ENCODE peak calls at places on chromosomes 16 and 17, in seven cellular contexts. One of them, this sample, is unnamed.
A peak's percentile ranks its signal among the peaks of the same experiment; 100 is the strongest.

GRCh38 chr17:57834146-57834741 is 15.6 kb downstream of the MRPS23 start:
- DNase-seq in T-cell: no peak
- DNase-seq in stimulated activated CD4-positive, alpha-beta T cell treated with anti-CD3 and anti-CD28 coated beads, Interleukin-1b, Interleukin-23, amount 100 ng/mL, for 24 hours: no peak
- DNase-seq in EL: no peak
- DNase-seq in NCI-H2029: peak; percentile 12
- DNase-seq in BE2C: peak; percentile 32
- DNase-seq in T follicular helper cell: no peak
- DNase-seq in this sample: no peak

GRCh38 chr17:16338391-16338790 is 14.9 kb downstream of the CENPV start:
- DNase-seq in EL: no peak
- DNase-seq in T follicular helper cell: no peak
- DNase-seq in BE2C: no peak
- DNase-seq in stimulated activated CD4-positive, alpha-beta T cell treated with anti-CD3 and anti-CD28 coated beads, Interleukin-1b, Interleukin-23, amount 100 ng/mL, for 24 hours: no peak
- DNase-seq in NCI-H2029: no peak
- DNase-seq in T-cell: no peak
- DNase-seq in this sample: no peak

GRCh38 chr16:65604771-65605170 is 482.9 kb upstream of the CDH11 start:
- DNase-seq in T-cell: no peak
- DNase-seq in BE2C: no peak
- DNase-seq in EL: no peak
- DNase-seq in T follicular helper cell: no peak
- DNase-seq in stimulated activated CD4-positive, alpha-beta T cell treated with anti-CD3 and anti-CD28 coated beads, Interleukin-1b, Interleukin-23, amount 100 ng/mL, for 24 hours: no peak
- DNase-seq in NCI-H2029: no peak
- DNase-seq in this sample: no peak

GRCh38 chr17:56914641-56915263 is 903 bp upstream of the TRIM25 start:
- DNase-seq in T follicular helper cell: no peak
- DNase-seq in BE2C: no peak
- DNase-seq in stimulated activated CD4-positive, alpha-beta T cell treated with anti-CD3 and anti-CD28 coated beads, Interleukin-1b, Interleukin-23, amount 100 ng/mL, for 24 hours: no peak
- DNase-seq in NCI-H2029: no peak
- DNase-seq in T-cell: no peak
- DNase-seq in EL: no peak
- DNase-seq in this sample: no peak

GRCh38 chr16:9874233-9874632 is 308.0 kb downstream of the GRIN2A start:
- DNase-seq in T-cell: no peak
- DNase-seq in BE2C: no peak
- DNase-seq in NCI-H2029: no peak
- DNase-seq in EL: no peak
- DNase-seq in stimulated activated CD4-positive, alpha-beta T cell treated with anti-CD3 and anti-CD28 coated beads, Interleukin-1b, Interleukin-23, amount 100 ng/mL, for 24 hours: no peak
- DNase-seq in T follicular helper cell: no peak
- DNase-seq in this sample: no peak

GRCh38 chr17:4412933-4413831 is 20.6 kb upstream of the SPNS3 start:
- DNase-seq in stimulated activated CD4-positive, alpha-beta T cell treated with anti-CD3 and anti-CD28 coated beads, Interleukin-1b, Interleukin-23, amount 100 ng/mL, for 24 hours: peak; percentile 94
- DNase-seq in NCI-H2029: peak; percentile 39
- DNase-seq in T follicular helper cell: peak; percentile 84
- DNase-seq in BE2C: peak; percentile 84
- DNase-seq in T-cell: peak; percentile 60
- DNase-seq in EL: peak; percentile 85
- DNase-seq in this sample: peak; percentile 77

GRCh38 chr16:72241930-72242329 is 70.0 kb upstream of the PMFBP1 start:
- DNase-seq in stimulated activated CD4-positive, alpha-beta T cell treated with anti-CD3 and anti-CD28 coated beads, Interleukin-1b, Interleukin-23, amount 100 ng/mL, for 24 hours: no peak
- DNase-seq in T-cell: no peak
- DNase-seq in BE2C: peak; percentile 70
- DNase-seq in T follicular helper cell: no peak
- DNase-seq in NCI-H2029: peak; percentile 3
- DNase-seq in EL: peak; percentile 64
- DNase-seq in this sample: no peak

GRCh38 chr17:13346081-13346533 is 255.6 kb downstream of the HS3ST3A1 start:
- DNase-seq in BE2C: no peak
- DNase-seq in NCI-H2029: no peak
- DNase-seq in EL: peak; percentile 88
- DNase-seq in stimulated activated CD4-positive, alpha-beta T cell treated with anti-CD3 and anti-CD28 coated beads, Interleukin-1b, Interleukin-23, amount 100 ng/mL, for 24 hours: no peak
- DNase-seq in T follicular helper cell: no peak
- DNase-seq in T-cell: no peak
- DNase-seq in this sample: no peak

GRCh38 chr17:78999947-79000395 is 9.6 kb downstream of the CANT1 start:
- DNase-seq in T-cell: no peak
- DNase-seq in T follicular helper cell: no peak
- DNase-seq in stimulated activated CD4-positive, alpha-beta T cell treated with anti-CD3 and anti-CD28 coated beads, Interleukin-1b, Interleukin-23, amount 100 ng/mL, for 24 hours: no peak
- DNase-seq in EL: no peak
- DNase-seq in NCI-H2029: no peak
- DNase-seq in BE2C: no peak
- DNase-seq in this sample: no peak

GRCh38 chr16:82874251-82874650 is 247.5 kb downstream of the CDH13 start:
- DNase-seq in stimulated activated CD4-positive, alpha-beta T cell treated with anti-CD3 and anti-CD28 coated beads, Interleukin-1b, Interleukin-23, amount 100 ng/mL, for 24 hours: no peak
- DNase-seq in T follicular helper cell: no peak
- DNase-seq in T-cell: no peak
- DNase-seq in EL: no peak
- DNase-seq in NCI-H2029: no peak
- DNase-seq in BE2C: no peak
- DNase-seq in this sample: no peak

GRCh38 chr17:77631307-77631706 is 327.2 kb upstream of the TNRC6C start:
- DNase-seq in BE2C: no peak
- DNase-seq in NCI-H2029: no peak
- DNase-seq in EL: no peak
- DNase-seq in T-cell: no peak
- DNase-seq in stimulated activated CD4-positive, alpha-beta T cell treated with anti-CD3 and anti-CD28 coated beads, Interleukin-1b, Interleukin-23, amount 100 ng/mL, for 24 hours: no peak
- DNase-seq in T follicular helper cell: no peak
- DNase-seq in this sample: no peak

GRCh38 chr17:41785876-41786226 is 660 bp downstream of the JUP start:
- DNase-seq in stimulated activated CD4-positive, alpha-beta T cell treated with anti-CD3 and anti-CD28 coated beads, Interleukin-1b, Interleukin-23, amount 100 ng/mL, for 24 hours: no peak
- DNase-seq in T follicular helper cell: no peak
- DNase-seq in BE2C: no peak
- DNase-seq in EL: no peak
- DNase-seq in NCI-H2029: peak; percentile 30
- DNase-seq in T-cell: no peak
- DNase-seq in this sample: no peak

GRCh38 chr16:11175850-11176341 is 80.1 kb downstream of the SOCS1 start:
- DNase-seq in T follicular helper cell: no peak
- DNase-seq in EL: no peak
- DNase-seq in BE2C: no peak
- DNase-seq in stimulated activated CD4-positive, alpha-beta T cell treated with anti-CD3 and anti-CD28 coated beads, Interleukin-1b, Interleukin-23, amount 100 ng/mL, for 24 hours: no peak
- DNase-seq in T-cell: no peak
- DNase-seq in NCI-H2029: no peak
- DNase-seq in this sample: no peak

GRCh38 chr17:76550712-76551615 is 11.1 kb downstream of the PRCD start:
- DNase-seq in T-cell: no peak
- DNase-seq in stimulated activated CD4-positive, alpha-beta T cell treated with anti-CD3 and anti-CD28 coated beads, Interleukin-1b, Interleukin-23, amount 100 ng/mL, for 24 hours: no peak
- DNase-seq in BE2C: no peak
- DNase-seq in NCI-H2029: peak; percentile 29
- DNase-seq in T follicular helper cell: no peak
- DNase-seq in EL: no peak
- DNase-seq in this sample: no peak

GRCh38 chr17:44601574-44602372 is 44.5 kb downstream of the FZD2 start:
- DNase-seq in BE2C: no peak
- DNase-seq in T-cell: no peak
- DNase-seq in T follicular helper cell: no peak
- DNase-seq in EL: no peak
- DNase-seq in NCI-H2029: peak; percentile 75
- DNase-seq in stimulated activated CD4-positive, alpha-beta T cell treated with anti-CD3 and anti-CD28 coated beads, Interleukin-1b, Interleukin-23, amount 100 ng/mL, for 24 hours: no peak
- DNase-seq in this sample: no peak

GRCh38 chr17:78450696-78451344 is 72.4 kb downstream of the PGS1 start:
- DNase-seq in EL: peak; percentile 18
- DNase-seq in T-cell: no peak
- DNase-seq in BE2C: peak; percentile 62
- DNase-seq in NCI-H2029: peak; percentile 17
- DNase-seq in T follicular helper cell: no peak
- DNase-seq in stimulated activated CD4-positive, alpha-beta T cell treated with anti-CD3 and anti-CD28 coated beads, Interleukin-1b, Interleukin-23, amount 100 ng/mL, for 24 hours: no peak
- DNase-seq in this sample: no peak

GRCh38 chr16:86761117-86761971 is 183.0 kb downstream of the FOXL1 start:
- DNase-seq in EL: peak; percentile 88
- DNase-seq in BE2C: peak; percentile 59
- DNase-seq in NCI-H2029: no peak
- DNase-seq in T-cell: no peak
- DNase-seq in stimulated activated CD4-positive, alpha-beta T cell treated with anti-CD3 and anti-CD28 coated beads, Interleukin-1b, Interleukin-23, amount 100 ng/mL, for 24 hours: peak; percentile 16
- DNase-seq in T follicular helper cell: peak; percentile 4
- DNase-seq in this sample: no peak

GRCh38 chr16:89326721-89327120 is 109.2 kb downstream of the ZNF778 start:
- DNase-seq in T-cell: no peak
- DNase-seq in stimulated activated CD4-positive, alpha-beta T cell treated with anti-CD3 and anti-CD28 coated beads, Interleukin-1b, Interleukin-23, amount 100 ng/mL, for 24 hours: no peak
- DNase-seq in EL: no peak
- DNase-seq in BE2C: no peak
- DNase-seq in T follicular helper cell: no peak
- DNase-seq in NCI-H2029: no peak
- DNase-seq in this sample: no peak

GRCh38 chr16:27400751-27401620 is 988 bp upstream of the IL21R start:
- DNase-seq in T follicular helper cell: no peak
- DNase-seq in EL: peak; percentile 22
- DNase-seq in T-cell: no peak
- DNase-seq in stimulated activated CD4-positive, alpha-beta T cell treated with anti-CD3 and anti-CD28 coated beads, Interleukin-1b, Interleukin-23, amount 100 ng/mL, for 24 hours: no peak
- DNase-seq in NCI-H2029: no peak
- DNase-seq in BE2C: no peak
- DNase-seq in this sample: no peak

GRCh38 chr17:15502315-15503112 is 35.1 kb upstream of the CDRT4 start:
- DNase-seq in EL: peak; percentile 92
- DNase-seq in stimulated activated CD4-positive, alpha-beta T cell treated with anti-CD3 and anti-CD28 coated beads, Interleukin-1b, Interleukin-23, amount 100 ng/mL, for 24 hours: peak; percentile 32
- DNase-seq in BE2C: peak; percentile 74
- DNase-seq in T-cell: peak; percentile 19
- DNase-seq in T follicular helper cell: peak; percentile 32
- DNase-seq in NCI-H2029: no peak
- DNase-seq in this sample: peak; percentile 22

GRCh38 chr16:56258508-56259424 is 67.5 kb downstream of the GNAO1 start:
- DNase-seq in NCI-H2029: peak; percentile 16
- DNase-seq in T follicular helper cell: no peak
- DNase-seq in stimulated activated CD4-positive, alpha-beta T cell treated with anti-CD3 and anti-CD28 coated beads, Interleukin-1b, Interleukin-23, amount 100 ng/mL, for 24 hours: no peak
- DNase-seq in T-cell: no peak
- DNase-seq in BE2C: no peak
- DNase-seq in EL: no peak
- DNase-seq in this sample: no peak

GRCh38 chr16:59913666-59914065 is 1179.5 kb upstream of the GOT2 start:
- DNase-seq in EL: no peak
- DNase-seq in T-cell: no peak
- DNase-seq in T follicular helper cell: no peak
- DNase-seq in stimulated activated CD4-positive, alpha-beta T cell treated with anti-CD3 and anti-CD28 coated beads, Interleukin-1b, Interleukin-23, amount 100 ng/mL, for 24 hours: no peak
- DNase-seq in NCI-H2029: no peak
- DNase-seq in BE2C: no peak
- DNase-seq in this sample: no peak

GRCh38 chr16:49986351-49987124 is 38.5 kb upstream of the CNEP1R1 start:
- DNase-seq in EL: peak; percentile 51
- DNase-seq in T follicular helper cell: no peak
- DNase-seq in BE2C: no peak
- DNase-seq in stimulated activated CD4-positive, alpha-beta T cell treated with anti-CD3 and anti-CD28 coated beads, Interleukin-1b, Interleukin-23, amount 100 ng/mL, for 24 hours: no peak
- DNase-seq in T-cell: no peak
- DNase-seq in NCI-H2029: peak; percentile 11
- DNase-seq in this sample: no peak

GRCh38 chr17:51668155-51668962 is 408.0 kb downstream of the UTP18 start:
- DNase-seq in T follicular helper cell: no peak
- DNase-seq in T-cell: no peak
- DNase-seq in NCI-H2029: no peak
- DNase-seq in BE2C: no peak
- DNase-seq in stimulated activated CD4-positive, alpha-beta T cell treated with anti-CD3 and anti-CD28 coated beads, Interleukin-1b, Interleukin-23, amount 100 ng/mL, for 24 hours: no peak
- DNase-seq in EL: no peak
- DNase-seq in this sample: no peak

GRCh38 chr17:7716901-7717755 is at the start of gene DNAH2:
- DNase-seq in stimulated activated CD4-positive, alpha-beta T cell treated with anti-CD3 and anti-CD28 coated beads, Interleukin-1b, Interleukin-23, amount 100 ng/mL, for 24 hours: no peak
- DNase-seq in NCI-H2029: peak; percentile 54
- DNase-seq in T follicular helper cell: no peak
- DNase-seq in BE2C: peak; percentile 87
- DNase-seq in EL: peak; percentile 95
- DNase-seq in T-cell: no peak
- DNase-seq in this sample: no peak

GRCh38 chr16:58442547-58442946 is 50.3 kb downstream of the GINS3 start:
- DNase-seq in stimulated activated CD4-positive, alpha-beta T cell treated with anti-CD3 and anti-CD28 coated beads, Interleukin-1b, Interleukin-23, amount 100 ng/mL, for 24 hours: no peak
- DNase-seq in T-cell: no peak
- DNase-seq in T follicular helper cell: no peak
- DNase-seq in BE2C: no peak
- DNase-seq in NCI-H2029: no peak
- DNase-seq in EL: no peak
- DNase-seq in this sample: no peak

GRCh38 chr17:59440757-59441458 is 109.5 kb downstream of the YPEL2 start:
- DNase-seq in T follicular helper cell: peak; percentile 77
- DNase-seq in stimulated activated CD4-positive, alpha-beta T cell treated with anti-CD3 and anti-CD28 coated beads, Interleukin-1b, Interleukin-23, amount 100 ng/mL, for 24 hours: peak; percentile 88
- DNase-seq in EL: peak; percentile 87
- DNase-seq in NCI-H2029: peak; percentile 60
- DNase-seq in T-cell: peak; percentile 66
- DNase-seq in BE2C: peak; percentile 94
- DNase-seq in this sample: peak; percentile 76

GRCh38 chr17:75343007-75343406 is 53.8 kb upstream of the SLC25A19 start:
- DNase-seq in NCI-H2029: no peak
- DNase-seq in T-cell: no peak
- DNase-seq in T follicular helper cell: no peak
- DNase-seq in stimulated activated CD4-positive, alpha-beta T cell treated with anti-CD3 and anti-CD28 coated beads, Interleukin-1b, Interleukin-23, amount 100 ng/mL, for 24 hours: no peak
- DNase-seq in BE2C: no peak
- DNase-seq in EL: no peak
- DNase-seq in this sample: no peak

GRCh38 chr17:62693616-62694415 is 66.3 kb downstream of the MRC2 start:
- DNase-seq in T-cell: no peak
- DNase-seq in BE2C: no peak
- DNase-seq in NCI-H2029: no peak
- DNase-seq in T follicular helper cell: no peak
- DNase-seq in EL: no peak
- DNase-seq in stimulated activated CD4-positive, alpha-beta T cell treated with anti-CD3 and anti-CD28 coated beads, Interleukin-1b, Interleukin-23, amount 100 ng/mL, for 24 hours: no peak
- DNase-seq in this sample: no peak

GRCh38 chr17:76924345-76925332 is 56.4 kb downstream of the MGAT5B start:
- DNase-seq in EL: no peak
- DNase-seq in T follicular helper cell: no peak
- DNase-seq in BE2C: no peak
- DNase-seq in T-cell: no peak
- DNase-seq in stimulated activated CD4-positive, alpha-beta T cell treated with anti-CD3 and anti-CD28 coated beads, Interleukin-1b, Interleukin-23, amount 100 ng/mL, for 24 hours: no peak
- DNase-seq in NCI-H2029: no peak
- DNase-seq in this sample: no peak

GRCh38 chr17:37787055-37787720 is 42.3 kb upstream of the HNF1B start:
- DNase-seq in NCI-H2029: no peak
- DNase-seq in T-cell: no peak
- DNase-seq in stimulated activated CD4-positive, alpha-beta T cell treated with anti-CD3 and anti-CD28 coated beads, Interleukin-1b, Interleukin-23, amount 100 ng/mL, for 24 hours: no peak
- DNase-seq in BE2C: peak; percentile 17
- DNase-seq in EL: peak; percentile 28
- DNase-seq in T follicular helper cell: no peak
- DNase-seq in this sample: no peak

GRCh38 chr17:82180776-82181528 is 31.7 kb downstream of the CCDC57 start:
- DNase-seq in BE2C: no peak
- DNase-seq in NCI-H2029: no peak
- DNase-seq in EL: no peak
- DNase-seq in T follicular helper cell: no peak
- DNase-seq in stimulated activated CD4-positive, alpha-beta T cell treated with anti-CD3 and anti-CD28 coated beads, Interleukin-1b, Interleukin-23, amount 100 ng/mL, for 24 hours: no peak
- DNase-seq in T-cell: no peak
- DNase-seq in this sample: no peak

GRCh38 chr16:73268311-73268997 is 220.5 kb upstream of the ZFHX3 start:
- DNase-seq in BE2C: peak; percentile 45
- DNase-seq in T follicular helper cell: no peak
- DNase-seq in NCI-H2029: no peak
- DNase-seq in stimulated activated CD4-positive, alpha-beta T cell treated with anti-CD3 and anti-CD28 coated beads, Interleukin-1b, Interleukin-23, amount 100 ng/mL, for 24 hours: no peak
- DNase-seq in T-cell: no peak
- DNase-seq in EL: peak; percentile 30
- DNase-seq in this sample: no peak

GRCh38 chr17:30336369-30337171 is 2.7 kb upstream of the TMIGD1 start:
- DNase-seq in T follicular helper cell: peak; percentile 44
- DNase-seq in BE2C: peak; percentile 56
- DNase-seq in stimulated activated CD4-positive, alpha-beta T cell treated with anti-CD3 and anti-CD28 coated beads, Interleukin-1b, Interleukin-23, amount 100 ng/mL, for 24 hours: peak; percentile 32
- DNase-seq in T-cell: peak; percentile 19
- DNase-seq in EL: peak; percentile 66
- DNase-seq in NCI-H2029: peak; percentile 42
- DNase-seq in this sample: peak; percentile 73

GRCh38 chr17:81020443-81020766 is 14.5 kb upstream of the BAIAP2 start:
- DNase-seq in stimulated activated CD4-positive, alpha-beta T cell treated with anti-CD3 and anti-CD28 coated beads, Interleukin-1b, Interleukin-23, amount 100 ng/mL, for 24 hours: no peak
- DNase-seq in BE2C: no peak
- DNase-seq in T-cell: no peak
- DNase-seq in NCI-H2029: no peak
- DNase-seq in T follicular helper cell: no peak
- DNase-seq in EL: no peak
- DNase-seq in this sample: no peak

GRCh38 chr16:87540072-87540976 is 47.5 kb upstream of the ZCCHC14 start:
- DNase-seq in T follicular helper cell: no peak
- DNase-seq in BE2C: no peak
- DNase-seq in stimulated activated CD4-positive, alpha-beta T cell treated with anti-CD3 and anti-CD28 coated beads, Interleukin-1b, Interleukin-23, amount 100 ng/mL, for 24 hours: no peak
- DNase-seq in NCI-H2029: no peak
- DNase-seq in EL: no peak
- DNase-seq in T-cell: no peak
- DNase-seq in this sample: no peak

This sample was measured in central memory CD4-positive, alpha-beta T cell.